ENCODE peak calls at places on chromosomes 7 and 10, in eight cellular contexts. N, V, Q, U, A, T, X and P are unnamed samples.

GRCh38 chr7:11343818-11344413 is 370.2 kb downstream of the PHF14 start:
- DNase-seq in X (no peak), Q (no peak), N (peak), U (peak), A (no peak), V (no peak), T (peak), P (peak)

GRCh38 chr7:151809864-151810170 is 67.1 kb downstream of the PRKAG2 start:
- DNase-seq in N (no peak), V (no peak), Q (no peak), U (no peak), A (no peak), T (no peak), X (no peak), P (no peak)

GRCh38 chr10:132101529-132101928 is 35.8 kb downstream of the JAKMIP3 start:
- DNase-seq in U (no peak), Q (no peak), V (no peak), T (peak), A (no peak), N (no peak), X (no peak), P (no peak)

GRCh38 chr7:30389793-30390192 is 88.8 kb downstream of the NOD1 start:
- DNase-seq in X (no peak), N (no peak), Q (no peak), T (no peak), U (no peak), A (no peak), V (no peak), P (no peak)

GRCh38 chr10:82942572-82943091 is 1067.6 kb downstream of the NRG3 start:
- DNase-seq in Q (no peak), V (no peak), T (no peak), N (peak), X (no peak), A (no peak), U (peak), P (no peak)

GRCh38 chr7:117385340-117386124 is 41.8 kb downstream of the ASZ1 start:
- DNase-seq in A (no peak), X (no peak), T (peak), N (no peak), V (no peak), Q (no peak), U (peak), P (peak)

GRCh38 chr7:152464312-152465117 is 28.7 kb upstream of the KMT2C start:
- DNase-seq in T (peak), N (peak), X (peak), U (peak), V (peak), A (peak), Q (peak), P (peak)

GRCh38 chr7:131769241-131769640 is 212.8 kb upstream of the PODXL start:
- DNase-seq in U (peak), T (no peak), V (no peak), Q (no peak), A (no peak), N (no peak), X (no peak), P (peak)

GRCh38 chr10:64635906-64636305 is 1114.7 kb downstream of the REEP3 start:
- DNase-seq in A (no peak), X (no peak), T (no peak), Q (no peak), N (no peak), V (no peak), U (no peak), P (no peak)

GRCh38 chr7:28469562-28469961 is 57.2 kb downstream of the CREB5 start:
- DNase-seq in X (no peak), A (no peak), V (no peak), N (no peak), T (no peak), U (no peak), Q (no peak), P (no peak)

GRCh38 chr10:117462424-117462792 is 80.1 kb upstream of the EMX2 start:
- DNase-seq in T (no peak), V (no peak), U (no peak), A (no peak), X (peak), N (no peak), Q (no peak), P (no peak)

GRCh38 chr7:455110-455928 is 64.3 kb downstream of the PDGFA start:
- DNase-seq in Q (no peak), T (peak), X (peak), U (no peak), A (no peak), N (peak), V (no peak), P (no peak)

GRCh38 chr10:60604356-60604755 is 173.9 kb upstream of the CDK1 start:
- DNase-seq in V (no peak), T (no peak), U (peak), X (no peak), Q (no peak), A (no peak), N (no peak), P (no peak)

GRCh38 chr7:25951414-25952276 is 200.4 kb upstream of the NFE2L3 start:
- DNase-seq in V (no peak), T (peak), X (no peak), U (no peak), Q (no peak), A (no peak), N (peak), P (no peak)

GRCh38 chr7:102288285-102288930 is 1.7 kb downstream of the SH2B2 start:
- DNase-seq in Q (no peak), V (no peak), X (no peak), A (peak), U (no peak), T (no peak), N (no peak), P (no peak)

GRCh38 chr7:115008465-115009114 is 86.7 kb downstream of the MDFIC start:
- DNase-seq in V (no peak), A (no peak), T (no peak), U (peak), X (peak), Q (no peak), N (peak), P (no peak)

GRCh38 chr10:4344544-4344994 is 481.4 kb upstream of the AKR1E2 start:
- DNase-seq in V (peak), T (no peak), U (peak), X (peak), Q (no peak), A (peak), N (peak), P (peak)

GRCh38 chr10:34814228-34815173 is 595 bp downstream of the PARD3 start:
- DNase-seq in U (peak), X (peak), Q (no peak), A (peak), V (no peak), T (peak), N (peak), P (no peak)

GRCh38 chr7:42159150-42159549 is 77.9 kb downstream of the GLI3 start:
- DNase-seq in U (no peak), V (no peak), T (no peak), X (no peak), Q (no peak), N (no peak), A (no peak), P (no peak)

GRCh38 chr7:2170576-2171521 is 61.9 kb downstream of the MAD1L1 start:
- DNase-seq in N (no peak), U (no peak), T (peak), X (no peak), A (no peak), Q (no peak), V (no peak), P (no peak)

GRCh38 chr10:112789248-112789647 is 160.8 kb upstream of the TCF7L2 start:
- DNase-seq in V (no peak), X (no peak), Q (no peak), N (no peak), T (no peak), A (no peak), U (no peak), P (no peak)

GRCh38 chr7:73433924-73434700 is 534 bp downstream of the FZD9 start:
- DNase-seq in X (no peak), V (peak), A (peak), Q (no peak), N (no peak), U (no peak), T (no peak), P (no peak)